ENCODE peak calls at places on chromosomes 16 and 17, in six cellular contexts. T is upper lobe of left lung, C is stomach, G is GM23338, P is breast epithelium, Q is H1. V is an unnamed sample.
A peak's percentile ranks its signal among the peaks of the same experiment; 100 is the strongest.

GRCh38 chr17:80291691-80292487 is 31.2 kb downstream of the RNF213 start:
- DNase-seq in T (no peak), C (no peak), G (no peak), P (no peak), Q (no peak), V (no peak)

GRCh38 chr17:17325816-17326215 is 22.6 kb downstream of the NT5M start:
- DNase-seq in C (no peak), P (peak; percentile 25), G (no peak), T (no peak), Q (no peak), V (no peak)

GRCh38 chr17:49987681-49988441 is 7.2 kb downstream of the DLX3 start:
- DNase-seq in P (peak; percentile 31), T (no peak), G (peak; percentile 55), C (no peak), Q (no peak), V (no peak)

GRCh38 chr16:89104303-89104702 is 10.7 kb downstream of the ACSF3 start:
- DNase-seq in T (no peak), C (no peak), P (no peak), G (no peak), Q (no peak), V (no peak)

GRCh38 chr17:40980594-40980993 is 3.5 kb downstream of the KRT40 start:
- DNase-seq in P (no peak), G (no peak), C (no peak), Q (no peak), T (no peak), V (no peak)

GRCh38 chr17:18187816-18188761 is 4.5 kb downstream of the ALKBH5 start:
- DNase-seq in T (no peak), G (no peak), Q (no peak), C (no peak), P (no peak), V (peak; percentile 76)

GRCh38 chr17:59423137-59423703 is 91.8 kb downstream of the YPEL2 start:
- DNase-seq in Q (no peak), P (no peak), T (no peak), G (no peak), C (no peak), V (peak; percentile 78)

GRCh38 chr16:89268987-89269735 is 51.7 kb downstream of the ZNF778 start:
- DNase-seq in G (no peak), Q (no peak), C (no peak), P (no peak), T (no peak), V (no peak)

GRCh38 chr16:77433146-77433545 is 1.7 kb downstream of the ADAMTS18 start:
- DNase-seq in Q (no peak), P (no peak), T (no peak), G (no peak), C (no peak), V (no peak)

GRCh38 chr17:3771140-3771539 is 29.8 kb downstream of the ITGAE start:
- DNase-seq in C (no peak), P (no peak), Q (no peak), T (no peak), G (no peak), V (no peak)

GRCh38 chr16:69744363-69745231 is 10.1 kb downstream of the NOB1 start:
- DNase-seq in P (no peak), Q (no peak), T (no peak), G (no peak), C (no peak), V (no peak)

GRCh38 chr16:72983241-72983640 is 64.7 kb downstream of the ZFHX3 start:
- DNase-seq in C (no peak), G (no peak), T (no peak), P (no peak), Q (no peak), V (peak; percentile 60)

DNA sequence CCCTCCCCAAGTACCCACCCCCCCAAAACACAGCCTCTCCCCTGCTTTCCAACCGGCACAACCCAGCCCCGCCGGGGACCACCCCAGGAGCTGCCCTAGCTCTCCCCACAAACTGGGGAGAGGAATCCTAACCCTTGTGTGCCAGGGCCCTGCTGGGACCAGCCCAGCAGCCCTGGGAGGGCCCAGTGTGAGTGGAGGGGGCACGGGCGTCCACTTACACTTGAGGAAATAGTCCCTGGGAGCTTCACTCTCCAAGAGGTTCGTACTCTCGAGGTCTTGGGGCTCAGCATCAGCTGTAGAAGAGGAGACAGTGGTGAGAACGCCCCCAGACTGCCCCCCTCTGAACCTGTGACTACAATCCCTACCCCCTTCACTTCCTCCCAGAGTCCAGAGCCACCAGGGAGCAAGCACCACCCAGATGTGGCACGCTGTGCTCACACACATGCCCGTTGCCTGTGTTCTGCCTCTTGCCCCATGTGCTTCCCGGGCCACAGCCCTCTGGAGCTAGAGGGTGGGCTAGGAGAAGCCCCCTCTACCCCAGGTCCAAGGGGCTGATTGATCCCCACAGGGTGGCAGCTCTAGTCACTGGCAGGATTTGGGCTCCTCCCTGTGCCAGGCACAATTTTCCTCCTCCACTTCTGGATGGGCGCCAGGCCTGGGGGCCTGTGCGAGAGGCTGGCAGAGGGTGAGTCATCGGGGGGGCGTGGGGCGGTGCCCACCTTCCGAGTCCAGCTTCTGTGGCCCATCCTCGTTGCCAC is 3.0 kb downstream of the TRIM47 start:
- DNase-seq in C (peak; percentile 60), T (no peak), G (no peak), P (no peak), Q (no peak), V (peak; percentile 88)
- H3K27ac ChIP-seq in C (peak overlapping the region; percentile 91), T (peak overlapping the region; percentile 95), G (no peak overlapping the region), P (peak overlapping the region; percentile 95), Q (no peak overlapping the region), V (peak overlapping the region; percentile 97)

GRCh38 chr17:74682028-74682427 is 30.7 kb downstream of the CD300LF start:
- DNase-seq in Q (no peak), P (no peak), C (no peak), T (no peak), G (no peak), V (no peak)
- H3K27me3 ChIP-seq in Q (peaks cover 3% of the 10 kb centered on the region), P (no peaks in the 10 kb centered on the region), C (peaks cover 47% of the 10 kb centered on the region), T (no peaks in the 10 kb centered on the region), G (no peaks in the 10 kb centered on the region), V (peaks cover 8% of the 10 kb centered on the region)

DNA sequence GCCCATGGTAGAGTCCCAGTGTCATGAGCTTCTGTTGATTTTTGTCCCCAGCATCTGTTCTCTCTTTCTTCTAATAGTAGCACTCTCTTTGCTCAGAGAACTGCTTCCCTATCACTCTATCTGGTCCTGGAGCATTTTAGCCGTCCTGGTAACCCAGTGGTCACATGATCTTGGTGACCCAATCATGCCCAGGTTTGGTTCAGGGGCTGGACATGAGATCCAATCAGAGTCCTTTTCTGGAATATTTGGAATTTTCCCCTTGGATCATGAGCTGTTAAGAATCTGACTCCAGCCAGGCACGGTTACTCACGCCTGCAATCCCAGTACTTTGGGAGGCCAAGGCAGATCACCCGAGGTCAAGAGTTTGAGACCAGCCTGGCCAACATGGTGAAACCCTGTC is 197.0 kb downstream of the RAB11FIP4 start:
- DNase-seq in C (no peak), Q (no peak), G (no peak), T (no peak), P (no peak), V (no peak)
- TF ChIP-seq POLR2AphosphoS5 in C (no peak), Q (no peak), G (no peak), T (no peak), P (no peak), V (no peak)

DNA sequence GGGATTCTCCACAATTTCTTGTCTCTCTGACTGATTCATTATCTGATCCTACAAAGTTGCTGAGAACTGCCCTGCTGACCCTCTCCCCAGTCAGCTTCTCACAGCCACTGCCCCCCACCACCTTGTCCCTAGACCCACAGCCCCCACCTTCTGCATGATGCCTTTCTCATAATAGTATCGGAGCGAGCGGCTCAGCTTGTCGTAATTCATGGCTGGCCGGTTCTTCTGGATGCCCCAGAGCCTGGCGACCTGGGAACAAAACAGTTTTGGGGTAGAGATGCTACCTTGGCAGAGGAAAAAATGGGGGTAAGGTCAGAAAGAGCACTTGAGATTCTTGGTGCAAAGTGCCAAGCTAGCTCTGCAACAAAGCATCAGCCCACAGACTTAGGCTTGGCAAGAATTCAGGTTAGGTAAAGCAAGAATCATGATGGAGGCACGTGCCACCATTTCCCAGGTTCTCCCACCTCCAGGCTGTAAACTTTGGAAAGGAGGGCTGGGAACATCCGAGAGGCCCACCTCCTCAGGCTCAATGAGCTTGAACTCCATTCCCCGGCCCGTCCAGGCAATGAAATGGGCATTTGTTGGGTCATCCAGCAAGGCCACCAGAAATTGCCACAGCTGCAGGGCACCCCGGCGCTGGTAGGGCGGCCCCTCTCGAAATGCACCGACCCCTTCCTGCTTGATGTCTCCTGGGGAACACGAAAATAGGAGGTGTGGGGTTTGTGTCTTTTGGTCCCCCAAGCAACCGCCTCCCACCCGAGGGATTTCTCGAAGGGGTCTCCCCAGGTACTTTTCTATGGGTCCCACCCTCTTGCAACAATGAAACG is 16.9 kb downstream of the ETV4 start:
- DNase-seq in Q (no peak), P (no peak), C (no peak), G (no peak), T (no peak), V (no peak)
- H3K27ac ChIP-seq in Q (no peak overlapping the region), P (peak overlapping the region; percentile 64), C (no peak overlapping the region), G (peak overlapping the region; percentile 81), T (no peak overlapping the region), V (no peak overlapping the region)

GRCh38 chr16:86494039-86494564 is 16.2 kb upstream of the FOXF1 start:
- DNase-seq in T (no peak), P (no peak), C (no peak), Q (no peak), G (no peak), V (peak; percentile 72)

GRCh38 chr16:86491643-86492030 is 18.7 kb upstream of the FOXF1 start:
- DNase-seq in T (no peak), G (no peak), C (no peak), P (no peak), Q (no peak), V (peak; percentile 41)

GRCh38 chr16:86492267-86492960 is 17.9 kb upstream of the FOXF1 start:
- DNase-seq in C (no peak), G (no peak), P (no peak), T (no peak), Q (no peak), V (no peak)

GRCh38 chr16:86492961-86493639 is 17.2 kb upstream of the FOXF1 start:
- DNase-seq in P (no peak), T (no peak), Q (no peak), G (no peak), C (no peak), V (peak; percentile 89)

DNA sequence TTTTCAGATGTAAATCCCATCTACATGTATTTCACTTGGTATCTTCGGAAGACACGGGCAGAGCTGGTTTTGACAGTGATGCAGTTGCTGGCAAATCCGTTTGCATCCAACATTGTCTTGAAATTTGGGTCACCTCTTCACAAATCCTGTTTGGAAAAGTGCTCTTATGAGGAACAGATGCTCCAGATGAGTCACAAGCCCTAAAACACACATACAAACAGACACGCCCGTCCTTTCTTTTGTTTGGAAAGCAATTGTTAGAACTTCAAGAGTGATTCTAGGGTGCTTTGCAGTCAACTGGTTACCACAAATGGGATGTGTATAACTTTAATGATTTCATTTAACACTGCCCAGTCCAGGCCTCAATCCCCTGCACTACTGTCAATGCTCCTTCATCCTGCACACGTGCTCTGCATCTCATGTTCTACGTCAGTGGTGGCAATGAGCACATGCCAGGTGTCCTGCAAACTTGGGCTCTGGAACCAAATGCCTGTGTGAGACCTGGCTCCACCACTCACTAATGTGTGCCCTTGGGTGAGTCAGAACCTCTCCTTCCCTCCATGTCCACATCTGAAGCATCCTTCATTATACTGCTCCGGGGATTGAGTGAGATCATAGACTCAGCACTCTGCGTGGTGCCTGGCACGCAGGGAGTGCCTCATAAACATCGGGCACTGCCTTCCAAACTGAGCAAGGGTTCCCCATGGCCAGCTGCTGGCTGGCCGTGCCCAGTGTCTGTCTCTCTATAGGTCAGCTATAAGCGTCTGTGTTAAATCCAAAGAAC is 19.3 kb upstream of the FOXF1 start:
- DNase-seq in C (no peak), G (no peak), Q (no peak), T (no peak), P (no peak), V (peak; percentile 81)
- H3K27me3 ChIP-seq in C (peaks cover 66% of the 10 kb centered on the region), G (peaks cover 65% of the 10 kb centered on the region), Q (peaks cover 67% of the 10 kb centered on the region), T (peaks cover 7% of the 10 kb centered on the region), P (no peaks in the 10 kb centered on the region), V (no peaks in the 10 kb centered on the region)